ENCODE peak calls at places on chromosomes 5 and 9, in nine cellular contexts. L is lower lobe of right lung; F is CD8-positive, alpha-beta memory T cell; B is GM04503; Q is GM19239; Z is ACHN; N is stimulated activated CD4-positive, alpha-beta T cell treated with anti-CD3 and anti-CD28 coated beads, Interleukin-1b, Interleukin-23, amount 100 ng/mL, for 24 hours; V is mesenteric fat pad; T is Karpas-422. D is an unnamed sample.

GRCh38 chr5:159886312-159886711 is 30.0 kb upstream of the ADRA1B start:
- DNase-seq in L (no peak), F (no peak), B (no peak), Q (no peak), Z (no peak), N (no peak), V (no peak), T (no peak), D (no peak)

GRCh38 chr9:86246752-86247161 is 12.7 kb downstream of the C9orf153 start:
- DNase-seq in L (no peak), F (no peak), B (no peak), Q (peak; percentile 19), Z (no peak), N (no peak), V (no peak), T (peak; percentile 56), D (no peak)

GRCh38 chr9:133994359-133995011 is 2.4 kb upstream of the VAV2 start:
- DNase-seq in L (peak; percentile 83), F (peak; percentile 65), B (no peak), Q (peak; percentile 88), Z (peak; percentile 65), N (peak; percentile 68), V (no peak), T (peak; percentile 89), D (no peak)

GRCh38 chr5:92552206-92553160 is 1028.5 kb downstream of the NR2F1-AS1 start:
- DNase-seq in L (no peak), F (no peak), B (peak; percentile 98), Q (no peak), Z (no peak), N (no peak), V (no peak), T (no peak), D (peak; percentile 94)

GRCh38 chr5:26761040-26761439 is 277.3 kb downstream of the CDH9 start:
- DNase-seq in L (no peak), F (no peak), B (no peak), Q (no peak), Z (no peak), N (no peak), V (no peak), T (no peak), D (no peak)

GRCh38 chr5:113293613-113294340 is 141.0 kb downstream of the TSSK1B start:
- DNase-seq in L (no peak), F (no peak), B (no peak), Q (peak; percentile 4), Z (peak; percentile 38), N (no peak), V (no peak), T (peak; percentile 57), D (no peak)

GRCh38 chr5:130324953-130325671 is 420.8 kb downstream of the CHSY3 start:
- DNase-seq in L (no peak), F (no peak), B (no peak), Q (no peak), Z (no peak), N (no peak), V (no peak), T (no peak), D (no peak)

GRCh38 chr9:123406016-123406415 is 50.0 kb downstream of the CRB2 start:
- DNase-seq in L (no peak), F (no peak), B (no peak), Q (no peak), Z (no peak), N (no peak), V (no peak), T (no peak), D (no peak)

GRCh38 chr5:108420182-108420581 is 38.3 kb upstream of the FBXL17 start:
- DNase-seq in L (no peak), F (no peak), B (no peak), Q (no peak), Z (no peak), N (no peak), V (no peak), T (no peak), D (no peak)

GRCh38 chr9:123536455-123536868 is 180.5 kb downstream of the CRB2 start:
- DNase-seq in L (no peak), F (no peak), B (no peak), Q (no peak), Z (no peak), N (no peak), V (no peak), T (no peak), D (no peak)

GRCh38 chr9:135951889-135952663 is 9.1 kb downstream of the UBAC1 start:
- DNase-seq in L (no peak), F (no peak), B (no peak), Q (no peak), Z (peak; percentile 73), N (no peak), V (no peak), T (no peak), D (no peak)

GRCh38 chr9:134291961-134292871 is 34.0 kb upstream of the RXRA start:
- DNase-seq in L (peak; percentile 41), F (no peak), B (no peak), Q (no peak), Z (no peak), N (no peak), V (no peak), T (no peak), D (no peak)

GRCh38 chr5:28516657-28517175 is 1478.3 kb upstream of the CDH9 start:
- DNase-seq in L (no peak), F (no peak), B (no peak), Q (no peak), Z (no peak), N (no peak), V (no peak), T (no peak), D (no peak)

GRCh38 chr5:134545070-134545868 is 19.8 kb downstream of the JADE2 start:
- DNase-seq in L (no peak), F (no peak), B (no peak), Q (no peak), Z (no peak), N (no peak), V (no peak), T (peak; percentile 95), D (no peak)

GRCh38 chr5:153618857-153619256 is 128.4 kb downstream of the GRIA1 start:
- DNase-seq in L (no peak), F (no peak), B (no peak), Q (no peak), Z (no peak), N (no peak), V (no peak), T (no peak), D (peak; percentile 42)

GRCh38 chr9:34646211-34647083 is at the start of gene GALT:
- DNase-seq in L (peak; percentile 97), F (peak; percentile 96), B (no peak), Q (peak; percentile 94), Z (peak; percentile 85), N (peak; percentile 91), V (peak; percentile 99), T (peak; percentile 97), D (no peak)

GRCh38 chr9:134055981-134056461 is 11.8 kb downstream of the BRD3 start:
- DNase-seq in L (peak; percentile 90), F (no peak), B (peak; percentile 56), Q (no peak), Z (peak; percentile 54), N (no peak), V (no peak), T (no peak), D (peak; percentile 58)

GRCh38 chr5:17305024-17305423 is 87.6 kb downstream of the BASP1 start:
- DNase-seq in L (no peak), F (no peak), B (no peak), Q (no peak), Z (no peak), N (no peak), V (no peak), T (no peak), D (no peak)

GRCh38 chr5:14406554-14406849 is 175.1 kb upstream of the OTULINL start:
- DNase-seq in L (no peak), F (no peak), B (no peak), Q (no peak), Z (peak; percentile 85), N (no peak), V (no peak), T (no peak), D (peak; percentile 39)

GRCh38 chr5:139458580-139459407 is 3.7 kb downstream of the ECSCR start:
- DNase-seq in L (no peak), F (peak; percentile 67), B (no peak), Q (no peak), Z (no peak), N (peak; percentile 46), V (no peak), T (no peak), D (no peak)

GRCh38 chr5:157961176-157961575 is 102.2 kb upstream of the CLINT1 start:
- DNase-seq in L (no peak), F (no peak), B (no peak), Q (no peak), Z (no peak), N (no peak), V (no peak), T (no peak), D (no peak)

GRCh38 chr5:87150630-87151029 is 117.1 kb upstream of the RASA1 start:
- DNase-seq in L (no peak), F (no peak), B (no peak), Q (no peak), Z (no peak), N (no peak), V (no peak), T (no peak), D (no peak)

GRCh38 chr9:18890372-18890771 is 142.6 kb downstream of the SAXO1 start:
- DNase-seq in L (no peak), F (no peak), B (no peak), Q (no peak), Z (no peak), N (no peak), V (no peak), T (no peak), D (no peak)

GRCh38 chr9:108444400-108445358 is 411.1 kb downstream of the ACTL7B start:
- DNase-seq in L (no peak), F (no peak), B (peak; percentile 89), Q (no peak), Z (peak; percentile 29), N (no peak), V (no peak), T (no peak), D (peak; percentile 93)

GRCh38 chr9:127570533-127571111 is 41.5 kb upstream of the STXBP1 start:
- DNase-seq in L (no peak), F (no peak), B (no peak), Q (no peak), Z (peak; percentile 53), N (no peak), V (no peak), T (no peak), D (no peak)

GRCh38 chr5:138032028-138032571 is 779 bp downstream of the FAM13B start:
- DNase-seq in L (peak; percentile 83), F (no peak), B (no peak), Q (peak; percentile 33), Z (peak; percentile 68), N (no peak), V (no peak), T (peak; percentile 91), D (no peak)

GRCh38 chr9:96150324-96151023 is 151.5 kb downstream of the HSD17B3 start:
- DNase-seq in L (no peak), F (peak; percentile 19), B (no peak), Q (no peak), Z (no peak), N (no peak), V (no peak), T (no peak), D (no peak)

GRCh38 chr5:55421074-55421529 is 113.3 kb downstream of the MTREX start:
- DNase-seq in L (no peak), F (no peak), B (no peak), Q (peak; percentile 25), Z (no peak), N (no peak), V (no peak), T (no peak), D (no peak)

GRCh38 chr5:35038891-35039290 is 8.9 kb downstream of the AGXT2 start:
- DNase-seq in L (no peak), F (no peak), B (no peak), Q (no peak), Z (no peak), N (no peak), V (no peak), T (no peak), D (no peak)

GRCh38 chr9:121498150-121498486 is 1.5 kb downstream of the GGTA1 start:
- DNase-seq in L (no peak), F (no peak), B (no peak), Q (peak; percentile 85), Z (peak; percentile 75), N (no peak), V (no peak), T (peak; percentile 94), D (no peak)

D was measured in BJ.